ENCODE peak calls at places on chromosomes 3 and 15, in four cellular contexts. One of them, this sample, is unnamed.

GRCh38 chr3:100245932-100246331 is 14.9 kb upstream of the TBC1D23 start:
- DNase-seq in osteocyte: no peak
- DNase-seq in AG04450: no peak
- DNase-seq in SK-N-SH: no peak
- DNase-seq in this sample: peak; percentile 39

GRCh38 chr3:156300929-156301806 is 180.8 kb downstream of the KCNAB1 start:
- DNase-seq in osteocyte: no peak
- DNase-seq in AG04450: no peak
- DNase-seq in SK-N-SH: no peak
- DNase-seq in this sample: no peak

GRCh38 chr3:144810150-144810549 is 838.5 kb downstream of the DIPK2A start:
- DNase-seq in osteocyte: no peak
- DNase-seq in AG04450: no peak
- DNase-seq in SK-N-SH: no peak
- DNase-seq in this sample: no peak

GRCh38 chr3:45793482-45794176 is 2.7 kb downstream of the SLC6A20 start:
- DNase-seq in osteocyte: peak; percentile 38
- DNase-seq in AG04450: no peak
- DNase-seq in SK-N-SH: no peak
- DNase-seq in this sample: no peak

GRCh38 chr3:155871746-155872158 is 1.3 kb downstream of the GMPS start:
- DNase-seq in osteocyte: no peak
- DNase-seq in AG04450: no peak
- DNase-seq in SK-N-SH: no peak
- DNase-seq in this sample: no peak

GRCh38 chr15:74006774-74007639 is 12.5 kb downstream of the PML start:
- DNase-seq in osteocyte: no peak
- DNase-seq in AG04450: no peak
- DNase-seq in SK-N-SH: no peak
- DNase-seq in this sample: no peak

GRCh38 chr3:18079739-18080138 is 337.3 kb upstream of the TBC1D5 start:
- DNase-seq in osteocyte: no peak
- DNase-seq in AG04450: no peak
- DNase-seq in SK-N-SH: no peak
- DNase-seq in this sample: no peak

GRCh38 chr3:2839886-2840285 is 270.3 kb downstream of the IL5RA start:
- DNase-seq in osteocyte: no peak
- DNase-seq in AG04450: no peak
- DNase-seq in SK-N-SH: no peak
- DNase-seq in this sample: no peak

DNA sequence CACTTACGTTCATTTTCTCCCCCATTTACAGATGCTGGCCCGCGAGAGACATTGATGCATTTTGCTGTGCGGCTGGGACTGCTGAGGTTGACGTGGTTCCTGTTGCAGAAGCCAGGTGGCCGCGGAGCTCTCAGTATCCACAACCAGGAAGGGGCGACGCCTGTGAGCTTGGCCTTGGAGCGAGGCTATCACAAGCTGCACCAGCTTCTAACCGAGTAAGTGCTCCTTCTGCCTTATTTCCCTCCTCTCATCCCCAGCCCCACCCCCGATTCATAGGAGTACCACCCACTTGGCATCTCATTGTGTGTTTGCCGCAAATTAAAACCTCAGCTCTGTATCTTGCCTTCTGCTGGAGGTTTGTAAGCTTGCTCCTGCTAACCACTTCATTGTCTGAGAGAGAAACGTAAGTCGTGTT is 163.3 kb downstream of the AKAP13 start:
- DNase-seq in osteocyte: no peak
- DNase-seq in AG04450: no peak
- DNase-seq in SK-N-SH: no peak
- DNase-seq in this sample: no peak
- TF ChIP-seq CTCF in osteocyte: no peak
- TF ChIP-seq CTCF in AG04450: no peak
- TF ChIP-seq CTCF in SK-N-SH: no peak
- TF ChIP-seq CTCF in this sample: no peak

GRCh38 chr3:8278448-8278847 is 223.2 kb upstream of the LMCD1 start:
- DNase-seq in osteocyte: no peak
- DNase-seq in AG04450: no peak
- DNase-seq in SK-N-SH: no peak
- DNase-seq in this sample: no peak
- TF ChIP-seq CTCF in osteocyte: no peak
- TF ChIP-seq CTCF in AG04450: no peak
- TF ChIP-seq CTCF in SK-N-SH: no peak
- TF ChIP-seq CTCF in this sample: no peak

GRCh38 chr3:28799084-28799483 is 450.5 kb upstream of the AZI2 start:
- DNase-seq in osteocyte: no peak
- DNase-seq in AG04450: no peak
- DNase-seq in SK-N-SH: no peak
- DNase-seq in this sample: no peak
- TF ChIP-seq CTCF in osteocyte: peak; percentile 14
- TF ChIP-seq CTCF in AG04450: no peak
- TF ChIP-seq CTCF in SK-N-SH: no peak
- TF ChIP-seq CTCF in this sample: no peak

DNA sequence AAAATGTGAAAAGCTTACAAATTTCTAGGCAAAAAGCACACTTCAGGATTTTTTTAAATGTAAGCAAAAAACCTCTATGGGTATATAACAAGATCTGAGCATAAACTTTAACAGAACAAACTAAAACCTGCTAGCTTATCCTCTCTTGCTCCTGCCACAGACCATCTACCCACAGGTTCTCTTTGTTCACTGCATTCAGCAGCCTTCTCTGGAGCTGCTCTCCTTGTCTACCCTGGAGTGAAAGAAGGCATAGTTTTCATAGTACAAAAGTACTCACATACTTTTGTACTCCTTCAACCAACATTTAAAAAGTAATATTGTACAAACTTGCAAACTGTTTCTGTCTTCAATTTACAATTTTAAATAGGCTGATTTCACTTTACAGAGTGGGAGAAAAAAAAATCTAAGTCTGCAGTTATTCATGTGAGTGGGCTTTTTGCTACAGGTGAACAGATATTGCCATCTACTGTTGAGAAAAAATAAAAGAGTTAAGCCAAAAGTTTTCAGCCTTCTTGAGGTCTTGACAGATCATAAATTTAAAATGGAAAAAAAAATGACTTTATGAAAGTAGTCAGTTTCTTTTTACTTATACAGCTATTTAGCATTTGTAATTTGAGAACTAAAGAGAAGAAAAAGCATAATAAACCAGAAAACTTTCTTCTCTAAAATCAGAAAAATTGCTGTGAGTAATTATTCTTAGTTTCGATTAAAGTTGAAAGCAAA is 20.4 kb downstream of the TERC start:
- DNase-seq in osteocyte: no peak
- DNase-seq in AG04450: no peak
- DNase-seq in SK-N-SH: no peak
- DNase-seq in this sample: no peak
- TF ChIP-seq CTCF in osteocyte: peak; percentile 68
- TF ChIP-seq CTCF in AG04450: peak; percentile 47
- TF ChIP-seq CTCF in SK-N-SH: peak; percentile 55
- TF ChIP-seq CTCF in this sample: peak; percentile 54

DNA sequence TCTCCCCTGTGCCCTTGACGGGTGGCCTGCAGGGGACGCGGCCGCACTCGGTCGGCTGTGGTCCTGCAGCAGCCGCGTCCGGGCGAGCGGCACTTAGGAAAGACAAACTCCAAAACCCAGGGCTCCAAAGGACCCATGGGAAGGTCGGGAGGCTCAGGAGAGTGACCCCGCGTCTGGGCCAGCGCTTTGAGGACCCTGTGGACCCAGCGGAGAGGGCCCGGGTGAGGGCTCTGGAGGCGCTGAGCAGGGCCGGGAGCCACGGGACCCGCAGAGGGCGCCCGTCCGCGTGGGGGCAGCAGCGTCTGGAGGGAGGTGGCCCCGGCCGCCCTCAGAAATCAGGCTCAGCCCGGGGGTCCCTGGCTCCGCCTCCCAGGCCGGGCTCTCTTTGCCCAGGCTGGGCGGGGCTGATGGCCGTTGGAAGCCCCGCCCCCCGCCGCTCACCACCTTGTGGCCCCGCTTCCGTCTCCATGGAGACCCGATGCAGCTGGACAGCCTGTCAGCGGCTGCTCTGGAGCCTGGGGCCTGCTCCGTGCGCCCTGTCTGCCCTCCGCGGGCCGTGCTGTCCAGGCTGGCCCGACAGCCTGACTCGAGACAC is 34.6 kb upstream of the RPL32 start:
- DNase-seq in osteocyte: no peak
- DNase-seq in AG04450: no peak
- DNase-seq in SK-N-SH: peak; percentile 93
- DNase-seq in this sample: peak; percentile 12
- TF ChIP-seq CTCF in osteocyte: peak; percentile 30
- TF ChIP-seq CTCF in AG04450: peak; percentile 10
- TF ChIP-seq CTCF in SK-N-SH: no peak
- TF ChIP-seq CTCF in this sample: peak; percentile 63

GRCh38 chr3:141104151-141104741 is 53.1 kb downstream of the SPSB4 start:
- DNase-seq in osteocyte: no peak
- DNase-seq in AG04450: no peak
- DNase-seq in SK-N-SH: no peak
- DNase-seq in this sample: no peak
- TF ChIP-seq CTCF in osteocyte: no peak
- TF ChIP-seq CTCF in AG04450: no peak
- TF ChIP-seq CTCF in SK-N-SH: no peak
- TF ChIP-seq CTCF in this sample: no peak

GRCh38 chr3:14410501-14411165 is 8.2 kb downstream of the SLC6A6 start:
- DNase-seq in osteocyte: no peak
- DNase-seq in AG04450: peak; percentile 53
- DNase-seq in SK-N-SH: no peak
- DNase-seq in this sample: peak; percentile 95

GRCh38 chr3:14411166-14411526 is 8.7 kb downstream of the SLC6A6 start:
- DNase-seq in osteocyte: no peak
- DNase-seq in AG04450: no peak
- DNase-seq in SK-N-SH: no peak
- DNase-seq in this sample: no peak

GRCh38 chr3:14413381-14414071 is 11.1 kb downstream of the SLC6A6 start:
- DNase-seq in osteocyte: no peak
- DNase-seq in AG04450: no peak
- DNase-seq in SK-N-SH: no peak
- DNase-seq in this sample: peak; percentile 82

GRCh38 chr3:14412831-14413380 is 10.5 kb downstream of the SLC6A6 start:
- DNase-seq in osteocyte: no peak
- DNase-seq in AG04450: no peak
- DNase-seq in SK-N-SH: peak; percentile 69
- DNase-seq in this sample: no peak

DNA sequence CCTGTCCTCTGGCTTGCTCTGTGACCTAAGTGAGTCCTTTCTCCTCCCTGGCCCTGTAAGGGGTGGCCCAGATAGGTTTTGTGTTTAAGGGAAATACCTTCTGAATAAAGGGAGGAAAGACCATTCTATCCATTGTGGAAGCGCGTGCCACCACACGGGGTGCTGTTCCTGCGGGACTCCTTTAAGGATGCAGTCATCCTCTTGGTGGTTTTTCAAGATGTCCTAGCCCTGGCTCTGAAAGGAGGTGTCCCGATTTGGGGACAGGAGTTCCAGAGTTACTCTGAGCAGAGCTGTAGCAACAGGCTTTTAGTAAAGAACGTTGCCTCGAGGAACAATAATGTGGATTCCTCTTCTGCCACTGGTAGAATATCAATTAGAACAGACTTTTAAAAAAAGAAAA is 9.6 kb downstream of the SLC6A6 start:
- DNase-seq in osteocyte: no peak
- DNase-seq in AG04450: no peak
- DNase-seq in SK-N-SH: no peak
- DNase-seq in this sample: no peak
- TF ChIP-seq CTCF in osteocyte: peak; percentile 18
- TF ChIP-seq CTCF in AG04450: peak; percentile 32
- TF ChIP-seq CTCF in SK-N-SH: peak; percentile 42
- TF ChIP-seq CTCF in this sample: peak; percentile 60

GRCh38 chr15:45618813-45619212 is 16.0 kb upstream of the SQOR start:
- DNase-seq in osteocyte: no peak
- DNase-seq in AG04450: no peak
- DNase-seq in SK-N-SH: peak; percentile 43
- DNase-seq in this sample: no peak
- TF ChIP-seq CTCF in osteocyte: no peak
- TF ChIP-seq CTCF in AG04450: no peak
- TF ChIP-seq CTCF in SK-N-SH: no peak
- TF ChIP-seq CTCF in this sample: peak; percentile 14

This sample was measured in HFFc6.